ENCODE peak calls at places on chromosomes 16 and 17, in eight cellular contexts. L is activated gamma-delta T cell treated with Interleukin-2 at 50 U/mL for 16 hours; K is iris pigment epithelial cell; I is Peyer's patch; X is A549; C is mesendoderm; Y is activated CD4-positive, CD25-positive, alpha-beta regulatory T cell; B is cardiac fibroblast. E is an unnamed sample.
A peak's percentile ranks its signal among the peaks of the same experiment; 100 is the strongest.

GRCh38 chr16:66489385-66489784 is 60.5 kb downstream of the TK2 start:
- DNase-seq in L (no peak), K (no peak), I (peak; percentile 1), X (no peak), C (no peak), Y (no peak), B (no peak), E (no peak)

GRCh38 chr17:64040201-64040600 is 19.8 kb upstream of the ICAM2 start:
- DNase-seq in L (no peak), K (no peak), I (no peak), X (no peak), C (no peak), Y (no peak), B (no peak), E (no peak)

GRCh38 chr17:59725691-59726090 is 18.2 kb downstream of the VMP1 start:
- DNase-seq in L (no peak), K (peak; percentile 45), I (no peak), X (no peak), C (no peak), Y (no peak), B (peak; percentile 87), E (no peak)

GRCh38 chr17:30251931-30252330 is 16.4 kb upstream of the SLC6A4 start:
- DNase-seq in L (no peak), K (no peak), I (no peak), X (no peak), C (no peak), Y (no peak), B (no peak), E (no peak)

GRCh38 chr16:86452451-86452850 is 57.9 kb upstream of the FOXF1 start:
- DNase-seq in L (no peak), K (no peak), I (no peak), X (no peak), C (no peak), Y (no peak), B (peak; percentile 9), E (no peak)

GRCh38 chr17:40451420-40451819 is 8.2 kb downstream of the IGFBP4 start:
- DNase-seq in L (no peak), K (peak; percentile 56), I (no peak), X (no peak), C (no peak), Y (no peak), B (peak; percentile 87), E (peak; percentile 45)

GRCh38 chr16:27640277-27640600 is 90.3 kb downstream of the KATNIP start:
- DNase-seq in L (no peak), K (no peak), I (no peak), X (no peak), C (peak; percentile 52), Y (no peak), B (no peak), E (no peak)

GRCh38 chr16:29984137-29984763 is 10.6 kb downstream of the TAOK2 start:
- DNase-seq in L (no peak), K (no peak), I (no peak), X (no peak), C (no peak), Y (no peak), B (no peak), E (no peak)

GRCh38 chr16:10485698-10486382 is 94.6 kb downstream of the EMP2 start:
- DNase-seq in L (no peak), K (no peak), I (no peak), X (no peak), C (no peak), Y (no peak), B (no peak), E (no peak)

GRCh38 chr17:65220732-65221131 is 83.6 kb downstream of the RGS9 start:
- DNase-seq in L (no peak), K (peak; percentile 12), I (no peak), X (no peak), C (peak; percentile 95), Y (no peak), B (peak; percentile 22), E (no peak)

GRCh38 chr17:46733837-46734516 is 84.5 kb downstream of the WNT3 start:
- DNase-seq in L (no peak), K (peak; percentile 31), I (no peak), X (no peak), C (no peak), Y (no peak), B (peak; percentile 39), E (no peak)

GRCh38 chr17:17847102-17847501 is 10.3 kb upstream of the SREBF1 start:
- DNase-seq in L (no peak), K (no peak), I (no peak), X (no peak), C (no peak), Y (no peak), B (no peak), E (no peak)

GRCh38 chr16:89300311-89300975 is 82.9 kb downstream of the ZNF778 start:
- DNase-seq in L (no peak), K (peak; percentile 25), I (no peak), X (peak; percentile 44), C (no peak), Y (no peak), B (peak; percentile 53), E (no peak)

GRCh38 chr17:46764709-46765401 is 53.6 kb downstream of the WNT3 start:
- DNase-seq in L (no peak), K (peak; percentile 74), I (no peak), X (no peak), C (peak; percentile 64), Y (no peak), B (peak; percentile 87), E (no peak)

GRCh38 chr17:10096556-10096955 is 101.8 kb downstream of the GAS7 start:
- DNase-seq in L (no peak), K (no peak), I (no peak), X (no peak), C (no peak), Y (no peak), B (no peak), E (no peak)

GRCh38 chr17:61689610-61690180 is 98.7 kb upstream of the NACA2 start:
- DNase-seq in L (no peak), K (peak; percentile 16), I (no peak), X (no peak), C (no peak), Y (no peak), B (peak; percentile 49), E (no peak)

GRCh38 chr16:400061-400540 is 1.6 kb upstream of the DECR2 start:
- DNase-seq in L (no peak), K (no peak), I (no peak), X (peak; percentile 28), C (no peak), Y (no peak), B (no peak), E (no peak)